ENCODE peak calls at places on chromosomes 12 and 14, in four cellular contexts. W, E, Z and R are unnamed samples.
A peak's percentile ranks its signal among the peaks of the same experiment; 100 is the strongest.

GRCh38 chr12:70598467-70599194 is 38.6 kb downstream of the PTPRB start:
- DNase-seq in W (peak; percentile 41), E (no peak), Z (peak; percentile 71), R (no peak)

GRCh38 chr14:98803196-98803595 is 468.8 kb downstream of the BCL11B start:
- DNase-seq in W (no peak), E (no peak), Z (no peak), R (no peak)

GRCh38 chr14:51458563-51458955 is 193.2 kb upstream of the FRMD6 start:
- DNase-seq in W (no peak), E (no peak), Z (no peak), R (no peak)

GRCh38 chr14:29906256-29906885 is 21.3 kb downstream of the PRKD1 start:
- DNase-seq in W (no peak), E (no peak), Z (no peak), R (no peak)

GRCh38 chr14:31261859-31262739 is 54.5 kb upstream of the HECTD1 start:
- DNase-seq in W (peak; percentile 20), E (no peak), Z (peak; percentile 14), R (no peak)

GRCh38 chr12:45580570-45580969 is 148.9 kb upstream of the ARID2 start:
- DNase-seq in W (no peak), E (no peak), Z (no peak), R (no peak)

GRCh38 chr12:15863258-15863835 is 18.8 kb upstream of the STRAP start:
- DNase-seq in W (no peak), E (no peak), Z (no peak), R (no peak)

GRCh38 chr14:102155150-102155549 is 15.5 kb downstream of the WDR20 start:
- DNase-seq in W (no peak), E (no peak), Z (no peak), R (no peak)

GRCh38 chr12:5014269-5014668 is 29.4 kb upstream of the KCNA5 start:
- DNase-seq in W (no peak), E (no peak), Z (no peak), R (no peak)

GRCh38 chr14:56731187-56731586 is 79.1 kb downstream of the OTX2 start:
- DNase-seq in W (no peak), E (no peak), Z (no peak), R (no peak)

GRCh38 chr12:54415223-54415929 is 3.7 kb downstream of the ITGA5 start:
- DNase-seq in W (no peak), E (no peak), Z (no peak), R (no peak)

GRCh38 chr12:94590428-94590827 is 59.9 kb downstream of the TMCC3 start:
- DNase-seq in W (no peak), E (no peak), Z (no peak), R (no peak)

GRCh38 chr12:124292385-124292784 is 2.5 kb upstream of the RFLNA start:
- DNase-seq in W (no peak), E (no peak), Z (no peak), R (peak; percentile 2)

GRCh38 chr12:61490732-61491498 is 769.3 kb upstream of the USP15 start:
- DNase-seq in W (no peak), E (no peak), Z (no peak), R (no peak)

GRCh38 chr14:106174206-106174605 is 647.8 kb downstream of the TMEM121 start:
- DNase-seq in W (no peak), E (no peak), Z (no peak), R (no peak)

GRCh38 chr12:132635076-132635955 is 16.7 kb downstream of the P2RX2 start:
- DNase-seq in W (no peak), E (no peak), Z (no peak), R (no peak)

GRCh38 chr14:55160989-55161388 is 30.4 kb downstream of the DLGAP5 start:
- DNase-seq in W (no peak), E (no peak), Z (no peak), R (no peak)

GRCh38 chr12:92971869-92972524 is 42.9 kb upstream of the EEA1 start:
- DNase-seq in W (no peak), E (no peak), Z (no peak), R (no peak)

GRCh38 chr14:29528889-29529288 is 398.8 kb downstream of the PRKD1 start:
- DNase-seq in W (no peak), E (no peak), Z (no peak), R (no peak)

GRCh38 chr14:58915646-58916045 is 272.8 kb upstream of the DAAM1 start:
- DNase-seq in W (no peak), E (no peak), Z (no peak), R (no peak)

GRCh38 chr12:103208006-103208405 is 250.5 kb downstream of the ASCL1 start:
- DNase-seq in W (no peak), E (no peak), Z (no peak), R (no peak)

GRCh38 chr12:65941388-65941787 is 117.1 kb downstream of the HMGA2 start:
- DNase-seq in W (no peak), E (no peak), Z (no peak), R (no peak)

GRCh38 chr14:93430889-93431670 is at the start of gene UNC79:
- DNase-seq in W (no peak), E (no peak), Z (peak; percentile 9), R (peak; percentile 79)

GRCh38 chr14:51291016-51291415 is 51.0 kb downstream of the TMX1 start:
- DNase-seq in W (no peak), E (no peak), Z (no peak), R (no peak)

DNA sequence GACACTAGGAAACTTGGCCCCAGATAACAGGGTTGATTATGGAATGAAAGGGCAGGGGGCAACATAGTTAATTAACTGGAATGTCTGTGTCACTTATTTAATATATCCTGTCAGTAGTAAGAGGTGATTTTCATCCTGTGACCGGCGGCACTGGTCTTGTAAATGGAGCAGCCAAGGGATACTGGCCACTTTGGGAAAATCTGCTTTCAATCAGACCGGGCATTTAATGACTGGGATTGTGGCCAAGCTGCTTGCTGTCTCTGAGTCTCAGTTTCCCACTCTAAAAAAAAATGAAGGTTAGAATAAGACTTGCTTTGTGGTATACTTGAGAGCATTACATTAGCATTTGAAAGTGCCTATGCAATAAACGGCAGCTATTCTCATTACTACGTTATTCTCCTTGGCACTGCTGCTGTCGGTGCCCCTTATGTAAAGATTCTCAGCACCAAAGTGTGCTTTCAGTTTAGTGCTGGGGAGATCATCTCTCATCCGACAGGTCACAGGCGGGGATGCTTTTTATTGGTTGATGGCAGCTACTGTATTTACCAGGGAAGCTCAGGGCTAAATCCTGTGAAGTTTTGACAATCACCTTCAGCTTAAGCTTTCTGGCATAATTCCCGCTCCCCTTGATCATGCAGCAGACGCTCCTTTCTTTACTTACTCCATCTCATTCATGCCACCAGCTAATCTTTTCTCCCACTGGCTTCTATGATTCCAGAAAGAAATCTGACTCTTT is 162.1 kb downstream of the ESRRB start:
- DNase-seq in W (no peak), E (no peak), Z (no peak), R (no peak)
- H3K27ac ChIP-seq in W (no peak overlapping the region), E (no peak overlapping the region), Z (no peak overlapping the region), R (no peak overlapping the region)

GRCh38 chr12:130076126-130076525 is 86.1 kb upstream of the FZD10 start:
- DNase-seq in W (no peak), E (no peak), Z (no peak), R (no peak)

GRCh38 chr12:130075497-130076076 is 86.7 kb upstream of the FZD10 start:
- DNase-seq in W (no peak), E (no peak), Z (no peak), R (no peak)

GRCh38 chr12:130073721-130074120 is 88.5 kb upstream of the FZD10 start:
- DNase-seq in W (no peak), E (no peak), Z (no peak), R (no peak)

GRCh38 chr12:130076752-130077151 is 85.5 kb upstream of the FZD10 start:
- DNase-seq in W (no peak), E (no peak), Z (peak; percentile 25), R (no peak)

GRCh38 chr12:130074661-130075406 is 87.4 kb upstream of the FZD10 start:
- DNase-seq in W (no peak), E (no peak), Z (no peak), R (no peak)
- H3K4me3 ChIP-seq in W (no peak overlapping the region), E (no peak overlapping the region), Z (no peak overlapping the region), R (no peak overlapping the region)

GRCh38 chr14:32481707-32482106 is 152.6 kb downstream of the AKAP6 start:
- DNase-seq in W (no peak), E (no peak), Z (no peak), R (no peak)
- H3K27ac ChIP-seq in W (no peak overlapping the region), E (peak overlapping the region; percentile 89), Z (no peak overlapping the region), R (peak overlapping the region; percentile 35)

DNA sequence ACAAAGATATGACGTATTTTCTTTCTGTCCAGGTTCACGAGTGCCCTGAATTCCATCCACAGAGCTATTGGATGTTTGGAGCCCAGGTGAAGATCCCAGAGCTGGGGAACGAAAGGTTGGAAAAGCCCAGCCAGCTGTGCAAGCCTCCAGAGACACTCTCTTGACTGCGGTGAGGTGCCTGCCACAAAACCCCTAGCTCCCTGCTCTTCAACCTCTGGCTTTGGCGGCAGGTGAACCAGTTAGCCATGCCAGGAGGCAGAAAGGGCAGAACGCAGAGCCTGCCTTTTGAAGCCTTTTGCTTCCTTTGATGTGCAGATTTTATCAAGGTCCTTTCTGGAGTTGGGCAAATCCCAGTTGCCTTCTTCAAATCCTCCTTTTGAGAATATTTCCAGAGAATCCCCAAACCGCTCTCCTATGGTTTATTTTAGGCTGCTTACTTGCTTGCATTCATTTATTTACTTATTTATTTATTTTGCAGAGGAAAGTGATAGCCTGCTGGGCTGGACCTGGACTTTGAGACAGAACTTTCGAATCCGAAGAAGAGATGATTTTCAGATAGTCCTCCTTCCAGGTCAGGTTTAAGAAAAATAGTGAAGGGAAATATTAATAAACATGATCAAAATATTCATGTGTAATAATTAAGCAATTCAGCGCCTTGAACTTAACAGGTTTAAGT is 411.2 kb upstream of the TBX3 start:
- DNase-seq in W (no peak), E (no peak), Z (no peak), R (no peak)
- H3K4me3 ChIP-seq in W (no peak overlapping the region), E (no peak overlapping the region), Z (no peak overlapping the region), R (no peak overlapping the region)

DNA sequence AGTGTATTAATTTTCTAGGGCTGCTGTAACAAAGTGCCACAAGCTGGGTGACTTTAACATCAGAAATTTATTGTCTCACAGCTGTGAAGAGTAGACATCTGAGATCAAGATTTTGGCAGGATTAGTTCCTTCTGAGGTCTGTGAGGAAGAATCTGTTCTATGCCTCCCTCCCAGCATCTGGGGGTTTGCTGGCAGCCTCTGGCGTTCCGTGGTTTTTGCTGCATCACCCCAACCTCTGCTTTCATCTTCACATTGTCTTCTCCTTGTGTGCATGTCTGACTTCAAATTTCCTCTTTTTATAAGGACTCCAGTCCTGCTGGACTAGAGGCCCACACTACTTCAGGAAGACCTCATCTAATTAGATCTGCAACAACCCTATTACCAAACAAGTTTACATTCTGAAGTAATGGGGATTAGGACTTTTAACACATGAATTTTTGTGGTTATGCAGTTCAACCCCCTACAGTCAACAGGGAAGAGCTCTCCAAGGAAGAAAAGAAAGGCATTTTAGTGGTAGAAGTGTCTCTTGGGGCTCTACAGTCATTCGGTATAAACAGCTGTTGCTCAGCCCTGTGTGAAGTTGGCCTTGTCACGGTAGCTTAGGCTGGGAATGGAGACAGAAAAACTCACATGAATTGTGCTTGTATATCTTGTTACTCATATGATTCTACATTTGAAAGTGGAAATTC is 89.7 kb downstream of the CAND1 start:
- DNase-seq in W (no peak), E (no peak), Z (no peak), R (no peak)
- H3K27ac ChIP-seq in W (no peak overlapping the region), E (no peak overlapping the region), Z (peak overlapping the region; percentile 33), R (no peak overlapping the region)